ENCODE peak calls at places on chromosome 18, in ten cellular contexts. K is ovary, N is H54, V is body of pancreas, X is tibial nerve, Z is A549, C is adrenal gland, B is heart left ventricle, O is IMR-90, J is GM12891. P is an unnamed sample.

GRCh38 chr18:10515456-10515855 is 10.4 kb upstream of the NAPG start:
- DNase-seq in K (no peak), N (no peak), V (no peak), X (no peak), Z (no peak), C (no peak), B (no peak), O (no peak), J (no peak), P (peak)

GRCh38 chr18:40841473-40841872 is 1113.6 kb upstream of the PIK3C3 start:
- DNase-seq in K (no peak), N (no peak), V (no peak), X (no peak), Z (no peak), C (no peak), B (no peak), O (peak), J (no peak), P (no peak)

GRCh38 chr18:2173464-2173863 is 397.8 kb downstream of the METTL4 start:
- DNase-seq in K (no peak), N (peak), V (no peak), X (no peak), Z (no peak), C (no peak), B (peak), O (peak), J (no peak), P (no peak)

GRCh38 chr18:2917255-2918047 is 70.6 kb downstream of the EMILIN2 start:
- DNase-seq in K (no peak), N (no peak), V (no peak), X (no peak), Z (no peak), C (no peak), B (no peak), O (no peak), J (no peak), P (no peak)

GRCh38 chr18:64994370-64994769 is 756.4 kb upstream of the CDH7 start:
- DNase-seq in K (no peak), N (no peak), V (no peak), X (no peak), Z (no peak), C (no peak), B (no peak), O (no peak), J (no peak), P (no peak)

GRCh38 chr18:68769423-68769822 is 28.5 kb upstream of the CCDC102B start:
- DNase-seq in K (no peak), N (no peak), V (peak), X (peak), Z (no peak), C (no peak), B (no peak), O (no peak), J (no peak), P (peak)

GRCh38 chr18:5467666-5468065 is 76.1 kb downstream of the EPB41L3 start:
- DNase-seq in K (no peak), N (no peak), V (no peak), X (no peak), Z (no peak), C (no peak), B (no peak), O (no peak), J (no peak), P (no peak)

GRCh38 chr18:28116461-28116860 is 60.5 kb downstream of the CDH2 start:
- DNase-seq in K (no peak), N (no peak), V (no peak), X (no peak), Z (no peak), C (no peak), B (no peak), O (no peak), J (no peak), P (no peak)

GRCh38 chr18:7273301-7273911 is 42.5 kb downstream of the LRRC30 start:
- DNase-seq in K (peak), N (peak), V (peak), X (peak), Z (no peak), C (peak), B (peak), O (peak), J (no peak), P (peak)

GRCh38 chr18:3179430-3180089 is 40.2 kb downstream of the MYOM1 start:
- DNase-seq in K (no peak), N (no peak), V (no peak), X (no peak), Z (no peak), C (no peak), B (no peak), O (no peak), J (peak), P (no peak)

GRCh38 chr18:58937204-58937603 is 72.5 kb downstream of the ZNF532 start:
- DNase-seq in K (no peak), N (no peak), V (no peak), X (no peak), Z (no peak), C (no peak), B (no peak), O (peak), J (no peak), P (no peak)

GRCh38 chr18:38422216-38422615 is 856.6 kb upstream of the CELF4 start:
- DNase-seq in K (no peak), N (no peak), V (no peak), X (no peak), Z (no peak), C (no peak), B (no peak), O (no peak), J (no peak), P (no peak)

GRCh38 chr18:70431203-70431624 is 142.4 kb downstream of the SOCS6 start:
- DNase-seq in K (no peak), N (no peak), V (no peak), X (no peak), Z (peak), C (no peak), B (no peak), O (peak), J (no peak), P (no peak)

GRCh38 chr18:59664329-59664728 is 32.9 kb downstream of the CCBE1 start:
- DNase-seq in K (no peak), N (no peak), V (no peak), X (no peak), Z (no peak), C (no peak), B (no peak), O (peak), J (no peak), P (no peak)

GRCh38 chr18:36532394-36532793 is 234.9 kb downstream of the FHOD3 start:
- DNase-seq in K (no peak), N (no peak), V (no peak), X (no peak), Z (no peak), C (no peak), B (no peak), O (peak), J (no peak), P (no peak)

GRCh38 chr18:58308463-58308862 is 264.4 kb downstream of the NEDD4L start:
- DNase-seq in K (no peak), N (no peak), V (no peak), X (no peak), Z (no peak), C (no peak), B (no peak), O (no peak), J (no peak), P (no peak)

GRCh38 chr18:55317322-55317721 is 270.7 kb downstream of the TCF4 start:
- DNase-seq in K (no peak), N (no peak), V (no peak), X (no peak), Z (no peak), C (no peak), B (no peak), O (no peak), J (no peak), P (no peak)

GRCh38 chr18:62450546-62451395 is 72.1 kb upstream of the ZCCHC2 start:
- DNase-seq in K (peak), N (peak), V (peak), X (peak), Z (peak), C (peak), B (peak), O (peak), J (no peak), P (peak)
- TF ChIP-seq POLR2A in K (no peak), N (no peak), V (no peak), X (no peak), Z (no peak), C (peak), B (no peak), O (no peak), J (no peak), P (no peak)

DNA sequence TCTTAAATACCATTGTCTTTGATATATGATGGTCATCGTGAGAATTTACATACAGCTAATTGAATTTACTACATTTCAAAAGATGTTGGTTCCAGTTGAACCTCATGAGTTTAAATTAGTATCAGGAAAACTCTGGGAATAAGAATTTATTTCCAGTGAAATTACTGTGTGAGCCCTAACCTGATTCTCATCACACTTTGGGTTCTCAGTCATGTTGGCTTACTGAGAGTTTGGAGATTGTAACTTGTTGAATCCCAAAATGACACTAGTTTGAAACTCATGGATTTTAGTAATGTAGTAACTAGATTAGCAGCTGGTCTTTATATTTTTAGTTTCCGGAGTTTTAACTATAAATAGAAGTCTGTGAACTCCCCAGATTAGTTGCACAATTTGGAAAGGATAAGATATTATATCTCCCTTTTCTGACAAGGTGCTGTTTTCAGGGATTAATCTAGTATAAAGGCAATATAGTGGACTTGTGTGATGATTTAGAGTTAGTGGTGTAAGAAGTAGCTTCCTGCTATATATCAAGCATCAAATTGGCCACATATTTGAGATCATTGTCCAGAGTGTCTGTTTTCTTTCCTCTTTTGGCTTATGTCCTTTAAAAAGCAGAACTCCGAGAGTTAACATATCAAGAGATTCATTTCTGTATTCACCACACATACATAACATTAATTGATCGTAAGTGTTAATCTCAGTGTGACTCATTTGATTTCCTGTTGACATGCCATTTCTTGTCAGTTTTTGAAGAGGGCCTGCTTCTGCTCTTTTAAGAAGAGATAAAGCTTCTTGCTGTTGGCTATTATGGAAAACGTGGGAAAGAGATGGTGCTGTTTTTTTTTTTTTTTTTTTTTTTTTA is 15.7 kb downstream of the NDUFV2 start:
- DNase-seq in K (no peak), N (no peak), V (no peak), X (no peak), Z (no peak), C (no peak), B (no peak), O (no peak), J (no peak), P (no peak)
- TF ChIP-seq POLR2A in K (no peak), N (no peak), V (no peak), X (no peak), Z (no peak), C (no peak), B (no peak), O (no peak), J (no peak), P (no peak)

GRCh38 chr18:12946549-12947354 is 1.1 kb upstream of the SEH1L start:
- DNase-seq in K (peak), N (peak), V (peak), X (peak), Z (peak), C (peak), B (peak), O (peak), J (peak), P (no peak)
- TF ChIP-seq POLR2A in K (no peak), N (no peak), V (no peak), X (no peak), Z (no peak), C (no peak), B (no peak), O (peak), J (no peak), P (no peak)

DNA sequence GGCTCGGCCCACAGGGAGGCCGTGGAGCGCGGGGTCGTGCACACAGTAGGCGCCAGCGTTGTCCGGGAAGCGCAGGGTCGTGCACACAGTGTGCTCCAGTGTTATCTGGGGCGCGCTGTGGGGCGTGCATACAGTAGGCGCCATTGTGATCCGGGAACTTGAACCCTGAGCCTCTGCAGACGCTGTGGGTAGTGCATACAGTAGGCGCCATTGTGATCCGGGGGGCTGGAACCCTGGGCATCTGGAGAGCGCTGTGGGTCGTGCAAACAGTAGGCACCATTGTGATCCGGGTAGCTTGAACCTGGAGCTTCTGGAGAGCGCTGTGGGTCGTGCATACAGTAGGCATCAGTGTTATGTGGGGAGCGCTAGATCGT is 796 bp downstream of the ZNF236 start:
- DNase-seq in K (no peak), N (no peak), V (no peak), X (no peak), Z (no peak), C (no peak), B (no peak), O (no peak), J (no peak), P (no peak)
- TF ChIP-seq POLR2A in K (no peak), N (no peak), V (no peak), X (no peak), Z (no peak), C (no peak), B (no peak), O (no peak), J (no peak), P (no peak)

GRCh38 chr18:50268022-50268747 is 1.9 kb upstream of the CFAP53 start:
- DNase-seq in K (peak), N (no peak), V (peak), X (peak), Z (peak), C (peak), B (peak), O (peak), J (peak), P (peak)

GRCh38 chr18:50262977-50263376 is 3.3 kb downstream of the CFAP53 start:
- DNase-seq in K (no peak), N (no peak), V (no peak), X (no peak), Z (no peak), C (no peak), B (no peak), O (no peak), J (no peak), P (no peak)

GRCh38 chr18:50266248-50266704 is at the start of gene CFAP53:
- DNase-seq in K (peak), N (peak), V (peak), X (peak), Z (peak), C (peak), B (peak), O (peak), J (peak), P (peak)
- TF ChIP-seq POLR2A in K (no peak), N (no peak), V (no peak), X (no peak), Z (peak), C (no peak), B (peak), O (peak), J (no peak), P (no peak)

DNA sequence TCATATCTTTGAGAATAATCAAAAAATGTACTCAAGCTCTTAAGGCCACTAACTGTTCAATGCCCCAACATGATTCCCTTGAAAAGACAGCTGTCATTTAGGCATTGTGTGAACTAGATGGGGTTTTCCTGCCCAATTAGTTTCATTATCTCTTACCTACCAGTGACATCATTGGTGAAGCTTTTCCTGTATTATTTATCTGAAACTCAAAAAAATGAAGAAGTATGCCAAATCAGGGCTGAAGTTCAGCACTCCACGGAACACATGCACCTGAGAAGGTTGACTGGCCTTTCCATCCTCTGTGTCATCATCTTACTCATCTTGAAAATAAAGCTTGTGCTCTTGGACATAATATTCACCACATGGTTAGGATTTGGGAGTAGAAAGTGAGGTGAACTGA is 126.4 kb downstream of the TXNL1 start:
- DNase-seq in K (no peak), N (no peak), V (no peak), X (no peak), Z (no peak), C (no peak), B (no peak), O (no peak), J (no peak), P (no peak)
- TF ChIP-seq POLR2A in K (no peak), N (no peak), V (no peak), X (no peak), Z (no peak), C (no peak), B (no peak), O (no peak), J (no peak), P (no peak)

GRCh38 chr18:24015897-24016631 is 1.5 kb downstream of the TTC39C start:
- DNase-seq in K (no peak), N (no peak), V (no peak), X (no peak), Z (no peak), C (no peak), B (no peak), O (no peak), J (no peak), P (no peak)

GRCh38 chr18:24016643-24017042 is 2.1 kb downstream of the TTC39C start:
- DNase-seq in K (no peak), N (no peak), V (no peak), X (no peak), Z (peak), C (no peak), B (no peak), O (no peak), J (no peak), P (no peak)

GRCh38 chr18:24013061-24013460 is 1.5 kb upstream of the TTC39C start:
- DNase-seq in K (no peak), N (no peak), V (no peak), X (no peak), Z (no peak), C (no peak), B (no peak), O (peak), J (no peak), P (no peak)

GRCh38 chr18:24014062-24014985 is at the start of gene TTC39C:
- DNase-seq in K (peak), N (peak), V (peak), X (peak), Z (peak), C (peak), B (peak), O (peak), J (peak), P (peak)

DNA sequence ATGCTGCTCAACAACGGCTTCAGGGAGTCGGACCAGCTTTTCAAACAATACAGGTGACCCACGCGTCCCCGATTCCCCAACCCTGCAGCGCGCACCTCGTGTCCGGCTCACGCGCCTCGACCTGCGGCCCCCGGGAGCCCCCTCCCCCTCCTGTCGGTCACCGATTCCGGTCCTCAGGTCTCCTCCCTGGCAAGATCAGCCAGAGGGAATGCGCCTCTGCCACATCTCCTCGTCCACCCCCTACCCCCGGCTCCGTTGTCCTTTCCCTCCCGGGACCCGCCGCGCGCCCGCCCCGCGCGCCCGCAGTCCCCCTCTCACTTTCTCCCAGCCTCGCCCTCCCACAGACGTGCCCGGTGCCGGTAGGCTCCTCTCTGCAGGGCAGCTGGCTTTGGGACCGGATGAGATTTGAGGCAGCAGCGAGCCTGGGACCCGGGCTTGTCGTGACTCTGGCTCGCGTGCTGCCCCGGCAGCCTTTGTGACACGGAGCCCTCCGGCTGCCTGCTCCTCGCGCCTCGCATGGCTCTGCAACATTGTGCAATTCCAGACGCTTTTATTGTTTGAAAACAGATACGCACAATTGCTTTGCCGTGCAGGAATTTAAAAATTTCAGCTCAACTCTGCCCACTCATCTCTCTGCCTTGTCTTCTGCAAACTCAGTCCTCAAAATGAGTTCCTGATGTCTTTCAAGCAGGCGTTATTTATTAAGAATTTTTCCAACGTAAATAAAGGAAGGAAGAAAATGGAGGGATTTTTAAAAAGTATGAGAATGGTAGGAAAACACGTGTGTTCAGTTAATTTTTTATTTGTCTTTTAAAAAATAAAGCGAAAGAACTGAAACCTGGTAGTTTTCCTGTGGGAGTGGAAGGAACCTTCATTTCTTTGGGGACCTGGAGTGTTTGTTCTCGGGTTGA is 687 bp downstream of the TTC39C start:
- DNase-seq in K (peak), N (peak), V (peak), X (peak), Z (peak), C (peak), B (peak), O (peak), J (no peak), P (peak)
- TF ChIP-seq POLR2A in K (no peak), N (no peak), V (no peak), X (peak), Z (no peak), C (peak), B (no peak), O (peak), J (no peak), P (no peak)

GRCh38 chr18:32092422-32093105 is 890 bp downstream of the RNF138 start:
- DNase-seq in K (peak), N (peak), V (peak), X (peak), Z (peak), C (peak), B (peak), O (peak), J (peak), P (peak)
- TF ChIP-seq POLR2A in K (peak), N (peak), V (peak), X (peak), Z (peak), C (peak), B (peak), O (peak), J (peak), P (no peak)

GRCh38 chr18:75211002-75211621 is 515 bp downstream of the TSHZ1 start:
- DNase-seq in K (no peak), N (no peak), V (no peak), X (no peak), Z (no peak), C (no peak), B (no peak), O (peak), J (no peak), P (no peak)
- TF ChIP-seq POLR2A in K (no peak), N (no peak), V (no peak), X (no peak), Z (no peak), C (no peak), B (no peak), O (no peak), J (no peak), P (no peak)

GRCh38 chr18:26215247-26215970 is 10.8 kb upstream of the TAF4B start:
- DNase-seq in K (no peak), N (no peak), V (no peak), X (no peak), Z (no peak), C (no peak), B (no peak), O (no peak), J (no peak), P (no peak)
- TF ChIP-seq POLR2A in K (no peak), N (no peak), V (no peak), X (no peak), Z (no peak), C (no peak), B (no peak), O (no peak), J (peak), P (no peak)

P was measured in lower leg skin.